ENCODE peak calls at places on chromosomes 11 and 22, in six cellular contexts. X, G, C, J, F and D are unnamed samples.

GRCh38 chr11:124758355-124759267 is 3.5 kb downstream of the ESAM start:
- DNase-seq in X (no peak), G (peak), C (no peak), J (peak), F (no peak), D (peak)

GRCh38 chr11:47980093-47980906 is at the start of gene PTPRJ:
- DNase-seq in X (peak), G (peak), C (no peak), J (peak), F (no peak), D (peak)

GRCh38 chr11:67321313-67321871 is 18.1 kb downstream of the SSH3 start:
- DNase-seq in X (no peak), G (no peak), C (no peak), J (no peak), F (no peak), D (no peak)

GRCh38 chr11:68302256-68303054 is 9.9 kb upstream of the LRP5 start:
- DNase-seq in X (no peak), G (no peak), C (no peak), J (no peak), F (no peak), D (no peak)

GRCh38 chr22:37109242-37109917 is at the start of gene TMPRSS6:
- DNase-seq in X (no peak), G (no peak), C (no peak), J (no peak), F (no peak), D (no peak)

GRCh38 chr11:121018746-121019145 is 5.2 kb upstream of the TBCEL start:
- DNase-seq in X (no peak), G (no peak), C (no peak), J (no peak), F (no peak), D (no peak)

GRCh38 chr22:38942702-38943101 is 14.7 kb upstream of the APOBEC3A start:
- DNase-seq in X (no peak), G (no peak), C (no peak), J (no peak), F (no peak), D (no peak)

GRCh38 chr22:20868225-20868944 is 9.6 kb downstream of the SNAP29 start:
- DNase-seq in X (no peak), G (no peak), C (no peak), J (no peak), F (no peak), D (no peak)

GRCh38 chr11:23991140-23991539 is 505.7 kb upstream of the LUZP2 start:
- DNase-seq in X (no peak), G (no peak), C (no peak), J (no peak), F (no peak), D (no peak)

GRCh38 chr11:3021125-3021524 is 29.0 kb upstream of the NAP1L4 start:
- DNase-seq in X (no peak), G (no peak), C (no peak), J (no peak), F (no peak), D (peak)

GRCh38 chr22:27591060-27591459 is 210.5 kb downstream of the MN1 start:
- DNase-seq in X (no peak), G (no peak), C (no peak), J (no peak), F (no peak), D (no peak)

GRCh38 chr22:38712496-38713207 is 6.9 kb downstream of the GTPBP1 start:
- DNase-seq in X (no peak), G (no peak), C (no peak), J (no peak), F (no peak), D (no peak)

GRCh38 chr11:35982061-35982460 is 38.2 kb downstream of the LDLRAD3 start:
- DNase-seq in X (no peak), G (no peak), C (no peak), J (no peak), F (no peak), D (no peak)

GRCh38 chr11:5224538-5225479 is 2.1 kb downstream of the HBB start:
- DNase-seq in X (no peak), G (no peak), C (no peak), J (no peak), F (no peak), D (no peak)

GRCh38 chr22:31800065-31800464 is 46.2 kb downstream of the DEPDC5 start:
- DNase-seq in X (no peak), G (no peak), C (no peak), J (no peak), F (no peak), D (no peak)

GRCh38 chr11:94130589-94131362 is 2.1 kb downstream of the PANX1 start:
- DNase-seq in X (no peak), G (no peak), C (no peak), J (no peak), F (no peak), D (no peak)

GRCh38 chr22:17087176-17088131 is 2.7 kb downstream of the IL17RA start:
- DNase-seq in X (no peak), G (no peak), C (no peak), J (no peak), F (no peak), D (no peak)

GRCh38 chr22:30555282-30556210 is 9.0 kb upstream of the SEC14L6 start:
- DNase-seq in X (no peak), G (no peak), C (no peak), J (no peak), F (no peak), D (no peak)

GRCh38 chr11:61061081-61061826 is 41.0 kb upstream of the CD5 start:
- DNase-seq in X (peak), G (peak), C (peak), J (peak), F (no peak), D (peak)

GRCh38 chr11:58394195-58394594 is 12.5 kb downstream of the OR5B3 start:
- DNase-seq in X (no peak), G (no peak), C (no peak), J (no peak), F (no peak), D (no peak)

GRCh38 chr11:133889893-133890292 is 44.6 kb upstream of the SPATA19 start:
- DNase-seq in X (no peak), G (no peak), C (no peak), J (no peak), F (no peak), D (no peak)

GRCh38 chr11:71372693-71373657 is 75.2 kb downstream of the DHCR7 start:
- DNase-seq in X (no peak), G (no peak), C (no peak), J (no peak), F (no peak), D (no peak)

GRCh38 chr22:48940988-48941902 is 886.4 kb downstream of the BRD1 start:
- DNase-seq in X (no peak), G (no peak), C (no peak), J (no peak), F (no peak), D (no peak)

GRCh38 chr11:62856333-62856910 is 17.0 kb upstream of the WDR74 start:
- DNase-seq in X (no peak), G (no peak), C (no peak), J (no peak), F (no peak), D (no peak)

GRCh38 chr11:132888226-132888625 is 644.1 kb downstream of the OPCML start:
- DNase-seq in X (no peak), G (no peak), C (no peak), J (no peak), F (no peak), D (no peak)

GRCh38 chr22:48405741-48406140 is 1421.9 kb downstream of the BRD1 start:
- DNase-seq in X (no peak), G (no peak), C (no peak), J (no peak), F (no peak), D (no peak)

GRCh38 chr11:4890279-4890678 is 8.6 kb downstream of the OR51T1 start:
- DNase-seq in X (no peak), G (no peak), C (no peak), J (no peak), F (no peak), D (no peak)

GRCh38 chr22:46355996-46356471 is 20.5 kb downstream of the TRMU start:
- DNase-seq in X (no peak), G (no peak), C (no peak), J (no peak), F (no peak), D (no peak)

GRCh38 chr11:15591112-15591537 is 476.4 kb downstream of the INSC start:
- DNase-seq in X (no peak), G (no peak), C (no peak), J (no peak), F (no peak), D (no peak)

GRCh38 chr11:45737056-45737455 is 67.9 kb upstream of the SLC35C1 start:
- DNase-seq in X (no peak), G (no peak), C (no peak), J (no peak), F (no peak), D (no peak)

GRCh38 chr22:39530692-39531331 is 1.7 kb downstream of the RPS19BP1 start:
- DNase-seq in X (no peak), G (no peak), C (no peak), J (no peak), F (no peak), D (peak)

GRCh38 chr11:45483361-45483760 is 182.1 kb downstream of the CHST1 start:
- DNase-seq in X (no peak), G (no peak), C (no peak), J (no peak), F (no peak), D (no peak)